ENCODE peak calls at places on chromosomes 12 and 14, in six cellular contexts. G is effector memory CD4-positive, alpha-beta T cell; H is stimulated activated naive CD4-positive, alpha-beta T cell; P is B cell; J is AG10803; B is naive thymus-derived CD8-positive, alpha-beta T cell. Q is an unnamed sample.

GRCh38 chr12:47574252-47575021 is 131.4 kb downstream of the RPAP3 start:
- DNase-seq in G (no peak), H (no peak), P (no peak), J (no peak), B (no peak), Q (no peak)

GRCh38 chr12:25404955-25405354 is 148.1 kb downstream of the LMNTD1 start:
- DNase-seq in G (no peak), H (no peak), P (no peak), J (no peak), B (no peak), Q (no peak)

GRCh38 chr14:66140213-66140918 is 345.8 kb upstream of the CCDC196 start:
- DNase-seq in G (no peak), H (no peak), P (no peak), J (no peak), B (no peak), Q (peak)

GRCh38 chr14:73491977-73492552 is 1.3 kb downstream of the RIOX1 start:
- DNase-seq in G (no peak), H (no peak), P (no peak), J (no peak), B (no peak), Q (no peak)

GRCh38 chr12:85310456-85311076 is 30.5 kb downstream of the ALX1 start:
- DNase-seq in G (no peak), H (no peak), P (no peak), J (peak), B (no peak), Q (no peak)

GRCh38 chr12:509494-509893 is 49.8 kb downstream of the B4GALNT3 start:
- DNase-seq in G (no peak), H (no peak), P (no peak), J (peak), B (no peak), Q (no peak)

GRCh38 chr12:119699199-119699765 is 31.3 kb downstream of the PRKAB1 start:
- DNase-seq in G (no peak), H (no peak), P (no peak), J (peak), B (no peak), Q (no peak)

GRCh38 chr14:101173698-101174521 is 270.4 kb upstream of the RTL1 start:
- DNase-seq in G (no peak), H (no peak), P (no peak), J (no peak), B (no peak), Q (no peak)

GRCh38 chr12:82216475-82216874 is 141.7 kb downstream of the CCDC59 start:
- DNase-seq in G (no peak), H (no peak), P (no peak), J (no peak), B (no peak), Q (no peak)

GRCh38 chr12:18849080-18849479 is 111.2 kb downstream of the CAPZA3 start:
- DNase-seq in G (no peak), H (no peak), P (no peak), J (peak), B (no peak), Q (no peak)

GRCh38 chr14:68176687-68177086 is 357.1 kb downstream of the RAD51B start:
- DNase-seq in G (no peak), H (no peak), P (no peak), J (no peak), B (no peak), Q (no peak)

GRCh38 chr12:30988887-30989286 is 62.3 kb downstream of the TSPAN11 start:
- DNase-seq in G (no peak), H (no peak), P (no peak), J (no peak), B (no peak), Q (no peak)

GRCh38 chr12:77104792-77105191 is 39.4 kb upstream of the E2F7 start:
- DNase-seq in G (no peak), H (no peak), P (no peak), J (peak), B (no peak), Q (no peak)

GRCh38 chr12:102053062-102053349 is 8.8 kb downstream of the WASHC3 start:
- DNase-seq in G (no peak), H (no peak), P (no peak), J (no peak), B (no peak), Q (no peak)

GRCh38 chr14:89255012-89255411 is 162.0 kb downstream of the FOXN3 start:
- DNase-seq in G (no peak), H (no peak), P (no peak), J (no peak), B (no peak), Q (no peak)

GRCh38 chr12:37672655-37673260 is 643.8 kb upstream of the ALG10B start:
- DNase-seq in G (no peak), H (no peak), P (no peak), J (no peak), B (no peak), Q (no peak)

GRCh38 chr14:101500681-101501080 is 60.6 kb upstream of the DIO3 start:
- DNase-seq in G (no peak), H (no peak), P (no peak), J (no peak), B (no peak), Q (no peak)

GRCh38 chr12:12034344-12034743 is 36.4 kb upstream of the BCL2L14 start:
- DNase-seq in G (no peak), H (no peak), P (no peak), J (no peak), B (no peak), Q (no peak)

GRCh38 chr12:50166776-50167025 is 468 bp downstream of the CERS5 start:
- DNase-seq in G (no peak), H (no peak), P (peak), J (no peak), B (no peak), Q (no peak)

GRCh38 chr14:77205566-77205965 is 24.0 kb downstream of the TMEM63C start:
- DNase-seq in G (no peak), H (no peak), P (no peak), J (no peak), B (no peak), Q (no peak)

GRCh38 chr14:83289390-83289789 is 1755.7 kb upstream of the SEL1L start:
- DNase-seq in G (no peak), H (no peak), P (no peak), J (no peak), B (no peak), Q (no peak)

GRCh38 chr14:38171197-38171596 is 36.5 kb upstream of the SSTR1 start:
- DNase-seq in G (no peak), H (no peak), P (no peak), J (peak), B (no peak), Q (no peak)

GRCh38 chr14:35712466-35712865 is 96.6 kb downstream of the RALGAPA1 start:
- DNase-seq in G (no peak), H (no peak), P (no peak), J (no peak), B (no peak), Q (no peak)

GRCh38 chr12:74624206-74624605 is 86.6 kb downstream of the ATXN7L3B start:
- DNase-seq in G (no peak), H (no peak), P (no peak), J (no peak), B (no peak), Q (no peak)

GRCh38 chr14:103284574-103285467 is 49.2 kb upstream of the EIF5 start:
- DNase-seq in G (no peak), H (no peak), P (no peak), J (peak), B (no peak), Q (no peak)

GRCh38 chr14:52020866-52021717 is 31.7 kb downstream of the RTRAF start:
- DNase-seq in G (no peak), H (no peak), P (no peak), J (no peak), B (no peak), Q (no peak)

GRCh38 chr12:6635375-6635855 is 344 bp downstream of the LPAR5 start:
- DNase-seq in G (no peak), H (no peak), P (peak), J (no peak), B (no peak), Q (peak)

GRCh38 chr14:73633517-73634332 is 11.1 kb upstream of the DNAL1 start:
- DNase-seq in G (peak), H (peak), P (peak), J (peak), B (peak), Q (peak)